ENCODE peak calls at places on chromosomes 1 and 21, in four cellular contexts. B is mammary epithelial cell, V is A673, F is GM23338. Y is an unnamed sample.

GRCh38 chr1:150321826-150322166 is 463 bp downstream of the PRPF3 start:
- DNase-seq in F (no peak), B (no peak), V (no peak), Y (no peak)

GRCh38 chr1:22868331-22868730 is 104.3 kb downstream of the LACTBL1 start:
- DNase-seq in V (no peak), B (no peak), F (no peak), Y (peak; percentile 47)

GRCh38 chr1:52341861-52342260 is 24.1 kb downstream of the CC2D1B start:
- DNase-seq in V (no peak), F (no peak), B (no peak), Y (no peak)

GRCh38 chr1:15616704-15617172 is 520 bp upstream of the DDI2 start:
- DNase-seq in V (no peak), B (no peak), F (peak; percentile 58), Y (no peak)

GRCh38 chr1:89987170-89987819 is 7.6 kb upstream of the ZNF326 start:
- DNase-seq in V (peak; percentile 87), F (peak; percentile 85), B (peak; percentile 66), Y (peak; percentile 58)

GRCh38 chr1:158799689-158800088 is 18.7 kb upstream of the OR6N2 start:
- DNase-seq in B (no peak), V (no peak), F (no peak), Y (no peak)

GRCh38 chr1:108027389-108027788 is 62.4 kb upstream of the VAV3 start:
- DNase-seq in B (no peak), V (no peak), F (no peak), Y (no peak)

GRCh38 chr1:176843352-176844297 is 320.9 kb downstream of the ASTN1 start:
- DNase-seq in B (peak; percentile 12), V (peak; percentile 65), F (peak; percentile 59), Y (peak; percentile 52)

GRCh38 chr1:218374972-218375371 is 29.8 kb downstream of the TGFB2 start:
- DNase-seq in B (peak; percentile 33), F (no peak), V (no peak), Y (no peak)

GRCh38 chr1:33301273-33301984 is 19.5 kb downstream of the A3GALT2 start:
- DNase-seq in F (no peak), B (no peak), V (no peak), Y (no peak)

GRCh38 chr1:62325696-62326095 is 6.5 kb upstream of the KANK4 start:
- DNase-seq in B (peak; percentile 99), V (no peak), F (no peak), Y (peak; percentile 93)

GRCh38 chr1:201885531-201886075 is 3.1 kb upstream of the SHISA4 start:
- DNase-seq in F (no peak), V (no peak), B (peak; percentile 42), Y (peak; percentile 87)

GRCh38 chr1:240385551-240385950 is 226.4 kb downstream of the GREM2 start:
- DNase-seq in F (no peak), V (no peak), B (no peak), Y (no peak)

GRCh38 chr1:78038491-78038939 is 7.3 kb upstream of the GIPC2 start:
- DNase-seq in V (no peak), F (no peak), B (no peak), Y (peak; percentile 95)

GRCh38 chr1:39632491-39633417 is 6.7 kb downstream of the HEYL start:
- DNase-seq in B (no peak), V (no peak), F (peak; percentile 80), Y (peak; percentile 63)

GRCh38 chr21:46125846-46126301 is 28.0 kb downstream of the COL6A2 start:
- DNase-seq in F (no peak), B (no peak), V (no peak), Y (no peak)

GRCh38 chr1:4787551-4787950 is 133.1 kb downstream of the AJAP1 start:
- DNase-seq in B (no peak), V (no peak), F (no peak), Y (no peak)

GRCh38 chr1:64516301-64516700 is 46.4 kb downstream of the CACHD1 start:
- DNase-seq in F (no peak), V (no peak), B (no peak), Y (no peak)

GRCh38 chr1:240869071-240869470 is 257.1 kb upstream of the GREM2 start:
- DNase-seq in F (no peak), B (no peak), V (no peak), Y (no peak)

GRCh38 chr1:230581446-230582079 is 60.7 kb upstream of the COG2 start:
- DNase-seq in V (peak; percentile 40), F (peak; percentile 78), B (no peak), Y (no peak)

GRCh38 chr1:87792094-87792493 is 463.4 kb downstream of the LMO4 start:
- DNase-seq in V (no peak), B (no peak), F (no peak), Y (no peak)

DNA sequence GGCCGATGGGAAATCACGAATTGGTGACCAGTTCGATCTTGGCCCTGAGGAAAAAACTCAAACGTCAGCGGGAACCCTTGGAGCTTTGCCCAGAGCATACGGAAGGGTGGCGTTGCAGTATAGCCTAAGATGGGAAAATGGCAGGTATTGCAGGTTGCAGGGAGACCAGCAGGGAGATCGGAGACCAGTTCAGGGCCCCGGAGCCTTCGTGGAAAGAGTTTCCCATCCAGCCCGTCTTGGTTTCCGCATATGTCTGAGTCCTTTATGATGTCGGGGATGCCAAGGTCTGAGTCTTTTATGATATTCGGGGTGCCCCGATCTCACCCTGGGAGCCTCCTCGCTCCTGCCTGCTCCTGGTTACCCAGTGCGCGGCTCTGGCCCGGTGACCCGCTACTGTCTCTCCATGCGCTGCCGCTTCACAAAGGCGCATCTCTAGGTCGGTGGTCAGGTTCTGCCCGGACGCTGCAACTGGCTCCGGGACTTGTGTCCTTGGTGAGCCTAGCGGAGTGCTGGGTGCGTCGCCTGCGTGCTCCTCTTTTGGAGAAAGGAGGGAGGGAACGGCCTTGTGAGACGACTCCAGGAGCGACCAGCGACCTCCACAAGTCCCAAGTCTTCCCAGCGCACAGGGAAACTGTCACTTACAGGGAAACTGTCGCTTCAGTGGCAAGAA is 94.2 kb downstream of the PRKAB2 start:
- DNase-seq in B (no peak), F (peak; percentile 62), V (no peak), Y (no peak)
- TF ChIP-seq EZH2 in B (peak; percentile 82), F (peak; percentile 96), V (no peak), Y (peak; percentile 70)

DNA sequence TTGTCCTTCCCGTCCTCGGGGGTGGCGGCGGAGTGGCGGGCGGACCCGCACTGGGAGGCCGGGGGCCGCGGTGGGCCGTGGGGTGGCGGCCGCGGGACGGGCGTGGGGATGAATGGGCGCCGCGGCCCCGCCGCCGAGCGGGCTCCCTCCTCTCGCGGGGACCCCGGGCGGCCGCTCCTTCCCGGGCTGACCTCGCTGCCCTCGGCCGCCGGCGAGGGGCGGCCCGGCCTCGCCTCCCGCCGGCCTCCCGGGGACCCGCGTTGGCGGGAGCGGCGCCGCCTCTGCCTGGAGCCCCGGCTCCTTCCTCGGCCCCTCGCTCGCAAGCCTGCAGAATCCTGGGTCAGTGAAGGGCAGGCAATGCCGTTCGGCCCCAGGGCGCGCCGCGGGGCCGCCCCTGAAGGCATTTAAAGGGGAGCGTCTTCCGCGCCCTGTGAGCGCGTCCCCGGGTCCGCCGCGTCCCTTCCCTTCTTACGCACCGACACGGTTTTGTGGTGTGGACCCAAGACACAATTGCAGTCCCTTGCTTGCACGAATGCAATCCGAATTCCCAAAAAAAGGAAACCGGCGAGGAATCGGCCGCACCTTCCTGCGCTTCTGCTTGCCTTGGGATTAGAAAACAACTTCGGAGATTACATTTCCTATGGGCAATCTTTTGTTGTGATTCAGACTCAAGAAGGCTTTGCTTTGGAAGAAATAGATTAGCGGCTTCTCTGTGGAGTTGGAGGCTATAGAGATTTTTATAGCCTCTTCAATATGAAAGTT is 776 bp downstream of the ITSN1 start:
- DNase-seq in B (peak; percentile 19), F (peak; percentile 64), V (peak; percentile 40), Y (peak; percentile 37)
- TF ChIP-seq EZH2 in B (no peak), F (no peak), V (no peak), Y (no peak)

DNA sequence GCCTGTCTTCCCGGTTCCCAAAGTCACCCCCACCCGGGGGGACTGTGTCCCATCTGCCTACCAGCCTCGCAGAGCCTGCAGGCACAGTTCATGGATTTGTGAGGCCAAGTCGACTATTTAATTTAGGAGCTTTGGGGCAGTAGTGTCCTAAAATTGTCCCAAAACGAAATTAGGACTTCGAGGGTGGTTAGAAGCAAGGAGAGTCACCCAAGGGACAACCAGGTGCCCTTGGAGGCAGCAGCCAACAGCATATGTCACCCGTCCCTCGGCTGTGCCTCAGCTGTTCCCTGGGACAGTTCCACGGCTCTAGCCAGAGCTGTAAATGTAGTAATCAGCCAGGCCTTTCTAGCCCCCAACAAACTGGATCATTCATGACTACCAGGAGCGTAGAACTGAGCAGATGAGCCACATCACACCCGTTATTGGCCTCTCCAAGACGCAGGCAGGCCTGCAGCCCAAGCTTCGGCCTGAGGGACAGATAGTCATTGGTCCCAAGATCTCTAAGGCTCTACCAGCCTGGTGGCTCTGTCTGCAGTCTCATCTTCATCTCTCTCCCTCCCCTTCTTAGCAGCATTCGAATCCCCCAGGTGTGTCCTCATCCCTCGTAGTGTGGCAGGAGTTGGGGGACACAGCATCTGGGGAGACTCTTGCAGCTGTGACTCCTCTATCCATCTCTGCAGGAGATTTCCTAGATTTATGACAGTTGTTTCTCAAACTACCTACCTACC is 2.9 kb downstream of the PAX7 start:
- DNase-seq in F (no peak), B (no peak), V (no peak), Y (no peak)
- TF ChIP-seq EZH2 in F (peak; percentile 88), B (no peak), V (no peak), Y (peak; percentile 4)

DNA sequence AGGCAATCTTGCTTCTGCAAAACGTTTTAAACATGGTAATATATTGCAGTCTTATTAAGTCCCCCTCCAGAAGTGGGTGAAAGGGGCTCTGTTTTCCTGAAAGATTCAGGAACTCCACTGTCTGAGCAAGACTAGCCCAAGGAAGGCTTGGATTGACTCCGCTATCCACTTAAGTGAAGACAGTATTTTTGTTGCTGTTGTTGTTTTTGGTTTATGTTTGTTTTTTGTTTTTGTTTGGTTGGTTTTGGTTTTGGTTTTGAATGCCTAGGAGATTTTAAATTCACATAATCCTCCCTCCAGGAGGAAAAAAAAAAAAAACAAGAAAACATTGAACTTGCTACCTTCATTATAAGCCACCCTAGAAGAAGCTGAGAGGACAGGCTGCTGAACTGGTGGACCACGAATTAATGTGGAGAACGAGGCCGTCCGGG is 29.1 kb upstream of the NFIA start:
- DNase-seq in V (no peak), B (no peak), F (no peak), Y (no peak)
- TF ChIP-seq EZH2 in V (no peak), B (no peak), F (peak; percentile 92), Y (no peak)

DNA sequence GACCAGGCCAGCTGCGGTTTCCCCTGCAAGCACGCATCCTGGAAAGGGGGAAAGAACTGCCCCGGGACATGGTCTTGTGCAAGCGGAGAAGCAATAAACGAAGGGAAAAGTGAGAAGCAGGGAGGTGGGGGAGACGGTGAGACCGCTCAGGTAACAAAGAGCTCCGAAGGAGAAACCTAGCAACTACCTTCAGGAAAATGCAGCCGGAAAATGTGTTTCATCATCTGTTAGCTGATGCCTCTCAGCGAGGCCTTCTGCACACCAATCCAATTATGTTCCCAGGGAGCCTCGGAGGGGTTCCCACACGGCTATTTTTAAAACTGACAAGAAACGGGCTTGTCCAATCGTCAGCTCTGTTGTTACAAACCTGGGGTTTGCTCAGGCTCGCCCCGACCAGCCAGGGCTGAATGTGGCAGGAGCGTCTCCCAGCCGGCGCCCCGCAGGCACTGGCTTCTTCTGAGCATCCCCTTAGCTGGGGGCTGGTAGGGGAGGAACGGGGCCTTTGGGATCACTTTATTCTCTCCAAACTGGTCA is 3.4 kb downstream of the RIPK4 start:
- DNase-seq in B (peak; percentile 87), V (peak; percentile 89), F (peak; percentile 72), Y (no peak)
- TF ChIP-seq EZH2 in B (no peak), V (no peak), F (no peak), Y (no peak)

Y was measured in fibroblast of lung.